ENCODE peak calls at places on chromosome 6, in seven cellular contexts. O, V, F, B, M, N and J are unnamed samples.

GRCh38 chr6:129732034-129732433 is 22.1 kb upstream of the ARHGAP18 start:
- DNase-seq in O (no peak), V (no peak), F (no peak), B (no peak), M (no peak), N (peak), J (no peak)

GRCh38 chr6:46130665-46131064 is 876 bp downstream of the ENPP4 start:
- DNase-seq in O (no peak), V (no peak), F (no peak), B (no peak), M (no peak), N (no peak), J (no peak)

GRCh38 chr6:137216875-137217553 is 2.2 kb downstream of the IFNGR1 start:
- DNase-seq in O (no peak), V (no peak), F (no peak), B (no peak), M (no peak), N (no peak), J (peak)

GRCh38 chr6:18585032-18585573 is 198.0 kb downstream of the RNF144B start:
- DNase-seq in O (peak), V (no peak), F (peak), B (peak), M (no peak), N (peak), J (peak)

GRCh38 chr6:118890997-118891790 is 2.8 kb upstream of the ASF1A start:
- DNase-seq in O (no peak), V (no peak), F (no peak), B (no peak), M (no peak), N (no peak), J (no peak)

GRCh38 chr6:2938004-2938631 is 33.2 kb downstream of the SERPINB6 start:
- DNase-seq in O (no peak), V (no peak), F (no peak), B (no peak), M (no peak), N (no peak), J (no peak)

GRCh38 chr6:5746392-5747140 is 260.2 kb downstream of the NRN1 start:
- DNase-seq in O (no peak), V (peak), F (peak), B (no peak), M (no peak), N (no peak), J (no peak)

GRCh38 chr6:158849899-158850806 is 31.0 kb upstream of the EZR start:
- DNase-seq in O (peak), V (no peak), F (peak), B (peak), M (no peak), N (peak), J (peak)

GRCh38 chr6:6319947-6320811 is at the start of gene F13A1:
- DNase-seq in O (no peak), V (no peak), F (no peak), B (no peak), M (no peak), N (no peak), J (no peak)

GRCh38 chr6:136463796-136464542 is 86.3 kb downstream of the MAP7 start:
- DNase-seq in O (no peak), V (no peak), F (no peak), B (no peak), M (no peak), N (no peak), J (no peak)

GRCh38 chr6:45970326-45970725 is 45.3 kb downstream of the CLIC5 start:
- DNase-seq in O (no peak), V (no peak), F (no peak), B (no peak), M (no peak), N (no peak), J (no peak)

GRCh38 chr6:144662812-144663211 is 377.7 kb downstream of the UTRN start:
- DNase-seq in O (no peak), V (no peak), F (no peak), B (no peak), M (no peak), N (no peak), J (no peak)

GRCh38 chr6:1903780-1904493 is 294.2 kb downstream of the FOXC1 start:
- DNase-seq in O (no peak), V (no peak), F (no peak), B (no peak), M (no peak), N (no peak), J (no peak)

DNA sequence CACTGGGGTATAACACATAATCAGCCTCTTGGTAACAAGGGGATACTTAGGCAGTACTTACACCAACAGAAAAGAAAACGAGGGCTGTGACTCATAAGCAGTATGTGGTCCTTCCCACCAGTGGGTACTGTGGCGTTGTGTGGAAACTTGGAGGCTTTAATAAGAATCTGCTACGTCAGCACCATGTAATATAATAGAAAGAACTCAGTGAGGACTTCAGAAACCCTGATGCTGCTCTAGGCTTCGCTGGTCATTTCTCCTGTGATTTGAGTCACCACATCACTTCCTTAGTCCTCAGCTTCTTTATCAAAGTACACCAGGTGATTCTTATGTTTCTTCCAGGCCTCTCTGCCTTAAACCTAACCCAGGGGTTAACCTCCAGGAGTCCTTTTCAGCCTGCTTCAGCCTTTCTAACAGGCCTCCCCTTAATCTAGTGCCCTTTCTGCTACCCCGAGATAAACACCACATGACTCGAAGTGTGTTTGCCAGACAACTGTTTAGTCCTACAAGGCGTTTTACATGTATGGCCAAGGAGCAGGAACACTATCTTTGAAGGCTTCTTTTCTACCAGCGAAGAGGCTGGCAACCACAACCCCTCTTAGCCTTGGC is 68.5 kb downstream of the FYN start:
- DNase-seq in O (no peak), V (no peak), F (no peak), B (peak), M (peak), N (peak), J (no peak)
- TF ChIP-seq RAD21 in O (no peak), V (peak), F (no peak), B (peak), M (peak), N (peak), J (no peak)

GRCh38 chr6:102813489-102814275 is 1420.2 kb downstream of the GRIK2 start:
- DNase-seq in O (peak), V (no peak), F (no peak), B (no peak), M (no peak), N (no peak), J (no peak)
- TF ChIP-seq RAD21 in O (no peak), V (no peak), F (no peak), B (no peak), M (no peak), N (no peak), J (no peak)

DNA sequence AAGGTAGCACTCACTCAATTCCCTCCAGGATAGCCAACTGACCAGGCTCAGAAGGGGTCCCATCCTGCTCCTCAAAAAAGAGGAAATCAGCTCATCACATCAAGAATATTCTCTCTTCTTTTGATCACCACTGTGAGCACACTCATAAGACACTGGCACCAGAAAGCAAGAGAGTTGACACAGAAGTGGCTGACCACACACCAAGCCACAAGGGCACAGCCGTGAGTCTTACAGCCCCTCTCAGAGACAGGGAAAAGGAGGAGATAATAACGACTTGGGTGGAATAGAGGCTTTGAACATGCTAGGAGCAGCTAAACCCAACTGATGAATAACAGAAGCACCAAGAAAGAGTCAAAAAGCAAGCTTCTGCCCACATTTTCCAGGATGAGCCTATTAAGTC is 249.1 kb upstream of the PREP start:
- DNase-seq in O (no peak), V (no peak), F (no peak), B (no peak), M (no peak), N (no peak), J (no peak)
- TF ChIP-seq RAD21 in O (no peak), V (no peak), F (no peak), B (no peak), M (no peak), N (no peak), J (no peak)

GRCh38 chr6:135044639-135045038 is 10.0 kb downstream of the HBS1L start:
- DNase-seq in O (no peak), V (no peak), F (no peak), B (no peak), M (no peak), N (no peak), J (no peak)
- TF ChIP-seq RAD21 in O (no peak), V (no peak), F (no peak), B (no peak), M (no peak), N (no peak), J (no peak)

GRCh38 chr6:56527934-56528333 is 114.8 kb downstream of the DST start:
- DNase-seq in O (no peak), V (no peak), F (no peak), B (peak), M (no peak), N (no peak), J (no peak)
- TF ChIP-seq RAD21 in O (no peak), V (no peak), F (no peak), B (no peak), M (no peak), N (no peak), J (no peak)

DNA sequence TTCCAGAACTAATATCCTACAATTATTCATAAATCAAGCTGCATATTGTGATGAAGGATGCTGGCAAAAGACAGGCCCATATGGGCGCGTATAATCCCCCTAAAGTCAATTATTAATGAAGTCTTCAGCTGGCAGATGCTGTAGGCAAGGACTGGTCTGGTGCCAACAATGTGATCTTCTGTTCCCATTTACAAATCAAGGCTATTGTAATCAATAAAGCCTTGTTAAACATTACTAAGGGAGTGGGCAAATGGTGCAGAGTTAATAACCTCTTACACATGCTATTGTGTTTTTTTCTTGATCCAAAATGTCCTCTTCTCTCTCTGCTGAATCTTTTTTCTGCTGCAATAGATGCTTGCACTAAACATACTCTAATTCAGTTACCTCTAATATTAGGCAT is 119.0 kb downstream of the ALDH8A1 start:
- DNase-seq in O (no peak), V (no peak), F (no peak), B (no peak), M (no peak), N (no peak), J (peak)
- TF ChIP-seq RAD21 in O (no peak), V (no peak), F (no peak), B (no peak), M (no peak), N (no peak), J (no peak)

GRCh38 chr6:571892-572291 is 85.0 kb downstream of the HUS1B start:
- DNase-seq in O (no peak), V (no peak), F (no peak), B (no peak), M (no peak), N (no peak), J (no peak)

GRCh38 chr6:563863-564262 is 93.0 kb downstream of the HUS1B start:
- DNase-seq in O (no peak), V (no peak), F (no peak), B (no peak), M (no peak), N (no peak), J (no peak)

GRCh38 chr6:568954-569523 is 87.9 kb downstream of the HUS1B start:
- DNase-seq in O (no peak), V (no peak), F (no peak), B (no peak), M (no peak), N (no peak), J (no peak)

GRCh38 chr6:570812-571211 is 86.1 kb downstream of the HUS1B start:
- DNase-seq in O (no peak), V (no peak), F (no peak), B (no peak), M (no peak), N (no peak), J (no peak)

GRCh38 chr6:568085-568484 is 88.8 kb downstream of the HUS1B start:
- DNase-seq in O (no peak), V (no peak), F (no peak), B (no peak), M (no peak), N (no peak), J (no peak)
- TF ChIP-seq RAD21 in O (no peak), V (no peak), F (no peak), B (no peak), M (no peak), N (no peak), J (no peak)

DNA sequence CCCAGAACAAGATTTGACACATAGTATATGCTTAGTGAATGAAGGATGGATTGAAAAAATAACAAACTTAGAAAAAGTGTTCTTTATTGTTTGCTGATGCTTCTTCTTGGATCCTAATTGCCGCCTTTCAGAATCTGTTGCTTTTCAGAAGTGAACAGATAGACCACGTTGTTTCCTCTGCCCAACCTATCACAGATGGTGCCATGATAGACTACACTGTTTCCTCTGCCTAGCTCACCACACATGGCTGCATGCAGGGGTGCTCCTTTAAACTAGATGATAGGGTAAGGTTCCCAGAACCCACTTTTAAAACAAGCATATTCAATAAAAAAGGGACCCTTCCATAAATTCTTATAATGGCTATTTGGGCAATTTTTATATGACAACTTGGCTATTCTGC is 4.6 kb upstream of the RGS17 start:
- DNase-seq in O (no peak), V (no peak), F (no peak), B (no peak), M (no peak), N (no peak), J (no peak)
- TF ChIP-seq RAD21 in O (no peak), V (no peak), F (no peak), B (no peak), M (no peak), N (no peak), J (no peak)